ENCODE peak calls at places on chromosomes 1 and 21, in eight cellular contexts. O is suprapubic skin, V is A549, W is esophagus squamous epithelium, S is adrenal gland, N is IMR-90, P is heart left ventricle, A is stomach. R is an unnamed sample.

GRCh38 chr21:14964658-14965057 is 100.1 kb downstream of the NRIP1 start:
- DNase-seq in O (no peak), V (no peak), W (no peak), S (no peak), N (no peak), P (no peak), A (no peak), R (no peak)

GRCh38 chr1:25771246-25772114 is 28.5 kb upstream of the SELENON start:
- DNase-seq in O (no peak), V (no peak), W (no peak), S (peak; percentile 80), N (peak; percentile 5), P (peak; percentile 79), A (peak; percentile 87), R (no peak)

GRCh38 chr1:4010811-4011605 is 110.9 kb upstream of the C1orf174 start:
- DNase-seq in O (peak; percentile 62), V (no peak), W (no peak), S (no peak), N (no peak), P (no peak), A (peak; percentile 11), R (no peak)

GRCh38 chr1:11682799-11683198 is 1.9 kb upstream of the MAD2L2 start:
- DNase-seq in O (no peak), V (no peak), W (no peak), S (no peak), N (peak; percentile 7), P (no peak), A (no peak), R (no peak)

GRCh38 chr1:200258447-200259375 is 151.1 kb downstream of the ZNF281 start:
- DNase-seq in O (no peak), V (peak; percentile 66), W (no peak), S (no peak), N (peak; percentile 21), P (no peak), A (no peak), R (peak; percentile 39)

GRCh38 chr1:25927541-25928265 is 21.5 kb upstream of the STMN1 start:
- DNase-seq in O (no peak), V (no peak), W (no peak), S (no peak), N (no peak), P (no peak), A (no peak), R (no peak)

GRCh38 chr1:168301664-168302320 is 21.1 kb downstream of the TBX19 start:
- DNase-seq in O (no peak), V (peak; percentile 92), W (no peak), S (no peak), N (peak; percentile 61), P (no peak), A (no peak), R (peak; percentile 57)

GRCh38 chr21:44485254-44485793 is 30.0 kb downstream of the LRRC3 start:
- DNase-seq in O (no peak), V (peak; percentile 83), W (no peak), S (peak; percentile 41), N (peak; percentile 8), P (no peak), A (no peak), R (peak; percentile 46)

GRCh38 chr21:43361493-43362296 is 65.2 kb downstream of the SIK1 start:
- DNase-seq in O (no peak), V (no peak), W (no peak), S (peak; percentile 61), N (peak; percentile 79), P (peak; percentile 84), A (no peak), R (no peak)

DNA sequence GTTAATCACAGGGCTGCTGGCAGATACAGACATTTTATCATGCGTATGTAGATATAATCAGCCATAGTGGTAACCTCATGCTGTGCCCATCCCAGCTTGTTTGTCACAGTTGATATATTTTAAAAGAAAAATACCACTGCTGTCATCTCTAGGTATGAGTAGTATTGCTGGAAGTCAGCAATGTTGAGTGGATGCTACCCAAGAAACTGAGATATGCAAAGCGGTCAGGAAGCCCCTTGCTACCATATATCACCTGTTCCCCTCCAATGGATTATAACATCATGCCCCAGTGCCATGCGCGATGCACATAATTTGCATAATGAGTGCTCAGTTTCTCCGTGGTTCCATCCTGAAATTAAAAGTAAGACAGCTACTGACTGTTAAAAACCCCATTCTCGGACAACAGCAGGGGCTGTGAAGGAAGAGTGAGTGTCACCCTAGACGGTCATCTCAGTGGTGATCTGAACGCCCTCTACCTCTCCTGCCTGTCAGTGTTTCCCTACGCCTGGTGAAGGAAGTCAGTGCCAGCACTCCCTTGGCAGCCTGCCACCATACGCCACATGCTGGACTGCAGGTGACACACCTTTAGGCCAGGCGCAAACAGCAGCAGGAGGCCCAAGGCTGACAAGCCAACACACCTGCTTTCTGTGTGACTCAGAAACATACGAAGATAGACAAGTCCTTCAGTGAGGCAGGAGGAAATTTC is 2.7 kb downstream of the IL10RB start:
- DNase-seq in O (no peak), V (peak; percentile 22), W (no peak), S (no peak), N (no peak), P (peak; percentile 35), A (peak; percentile 99), R (peak; percentile 90)
- TF ChIP-seq POLR2A in O (no peak), V (no peak), W (no peak), S (no peak), N (no peak), P (no peak), A (no peak), R (no peak)

GRCh38 chr1:6625579-6626149 is 996 bp downstream of the THAP3 start:
- DNase-seq in O (no peak), V (peak; percentile 14), W (no peak), S (peak; percentile 55), N (peak; percentile 71), P (no peak), A (peak; percentile 38), R (no peak)
- H3K4me3 ChIP-seq in O (peak overlapping the region; percentile 92), V (peak overlapping the region; percentile 71), W (peak overlapping the region; percentile 70), S (peak overlapping the region; percentile 78), N (peak overlapping the region; percentile 67), P (peak overlapping the region; percentile 74), A (peak overlapping the region; percentile 93), R (peak overlapping the region; percentile 96)

GRCh38 chr1:84611091-84611490 is 36.9 kb upstream of the CTBS start:
- DNase-seq in O (no peak), V (no peak), W (no peak), S (no peak), N (no peak), P (no peak), A (no peak), R (no peak)
- TF ChIP-seq POLR2A in O (no peak), V (no peak), W (no peak), S (no peak), N (no peak), P (no peak), A (no peak), R (no peak)

GRCh38 chr1:112712701-112713128 is 2.4 kb downstream of the PPM1J start:
- DNase-seq in O (no peak), V (no peak), W (no peak), S (no peak), N (no peak), P (no peak), A (no peak), R (no peak)

GRCh38 chr1:112714313-112715263 is 544 bp downstream of the PPM1J start:
- DNase-seq in O (peak; percentile 84), V (no peak), W (no peak), S (no peak), N (no peak), P (no peak), A (peak; percentile 32), R (no peak)

GRCh38 chr1:112715264-112716053 is at the start of gene PPM1J:
- DNase-seq in O (peak; percentile 98), V (peak; percentile 85), W (peak; percentile 72), S (peak; percentile 97), N (peak; percentile 83), P (peak; percentile 99), A (peak; percentile 100), R (peak; percentile 89)

GRCh38 chr1:112712191-112712590 is 2.9 kb downstream of the PPM1J start:
- DNase-seq in O (no peak), V (no peak), W (no peak), S (no peak), N (no peak), P (no peak), A (no peak), R (no peak)

GRCh38 chr1:112713466-112714312 is 1.4 kb downstream of the PPM1J start:
- DNase-seq in O (no peak), V (no peak), W (no peak), S (no peak), N (no peak), P (no peak), A (peak; percentile 83), R (no peak)
- H3K4me3 ChIP-seq in O (peak overlapping the region; percentile 67), V (no peak overlapping the region), W (peak overlapping the region; percentile 59), S (no peak overlapping the region), N (peak overlapping the region; percentile 68), P (peak overlapping the region; percentile 93), A (peak overlapping the region; percentile 67), R (peak overlapping the region; percentile 75)

GRCh38 chr1:17427696-17428660 is 11.5 kb downstream of the RCC2 start:
- DNase-seq in O (no peak), V (no peak), W (no peak), S (no peak), N (no peak), P (peak; percentile 42), A (peak; percentile 46), R (no peak)
- TF ChIP-seq POLR2A in O (no peak), V (no peak), W (no peak), S (no peak), N (no peak), P (no peak), A (no peak), R (no peak)

GRCh38 chr1:199010933-199011332 is 372.1 kb downstream of the PTPRC start:
- DNase-seq in O (no peak), V (no peak), W (no peak), S (no peak), N (peak; percentile 75), P (no peak), A (no peak), R (no peak)

GRCh38 chr1:199020046-199020445 is 381.2 kb downstream of the PTPRC start:
- DNase-seq in O (no peak), V (no peak), W (no peak), S (no peak), N (no peak), P (no peak), A (no peak), R (no peak)

GRCh38 chr1:199018471-199019135 is 379.8 kb downstream of the PTPRC start:
- DNase-seq in O (no peak), V (no peak), W (no peak), S (no peak), N (no peak), P (no peak), A (no peak), R (no peak)

GRCh38 chr1:199020904-199021303 is 382.1 kb downstream of the PTPRC start:
- DNase-seq in O (no peak), V (no peak), W (no peak), S (no peak), N (no peak), P (no peak), A (no peak), R (no peak)

DNA sequence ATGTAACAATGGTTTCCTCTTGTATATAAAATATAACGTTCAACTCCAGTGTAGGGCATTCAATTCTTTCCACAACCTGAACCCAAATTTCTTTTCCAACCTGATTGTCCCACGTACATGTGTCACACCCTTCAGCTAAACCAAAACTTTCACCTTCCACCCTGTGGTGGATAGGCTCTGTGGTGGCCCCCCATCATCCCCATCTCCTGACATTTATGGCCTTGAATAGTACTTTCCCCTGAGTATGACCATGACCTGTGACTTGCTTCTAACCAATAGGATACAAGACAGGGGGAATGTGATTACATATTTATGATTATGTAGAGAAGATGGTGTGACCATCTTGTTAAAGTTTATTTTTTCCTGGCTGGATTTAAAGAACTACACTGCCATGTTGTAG is 377.0 kb downstream of the PTPRC start:
- DNase-seq in O (no peak), V (no peak), W (no peak), S (no peak), N (no peak), P (no peak), A (no peak), R (no peak)
- H3K4me3 ChIP-seq in O (no peak overlapping the region), V (no peak overlapping the region), W (no peak overlapping the region), S (no peak overlapping the region), N (no peak overlapping the region), P (no peak overlapping the region), A (no peak overlapping the region), R (no peak overlapping the region)